ENCODE peak calls at places on chromosomes 7 and 10, in five cellular contexts. S, D, P, C and W are unnamed samples.

GRCh38 chr10:96285331-96285752 is 14.0 kb upstream of the BLNK start:
- DNase-seq in S (peak; percentile 83), D (no peak), P (no peak), C (no peak), W (no peak)

GRCh38 chr10:43905502-43906236 is 257.0 kb upstream of the ZNF32 start:
- DNase-seq in S (no peak), D (no peak), P (peak; percentile 30), C (no peak), W (no peak)

GRCh38 chr7:100865372-100865911 is 1.7 kb upstream of the TRIP6 start:
- DNase-seq in S (peak; percentile 66), D (no peak), P (no peak), C (no peak), W (no peak)

GRCh38 chr7:127885843-127886242 is 145.4 kb downstream of the LRRC4 start:
- DNase-seq in S (no peak), D (no peak), P (peak; percentile 77), C (no peak), W (peak; percentile 24)

GRCh38 chr10:16386855-16387254 is 50.0 kb upstream of the PTER start:
- DNase-seq in S (peak; percentile 84), D (no peak), P (no peak), C (no peak), W (no peak)

GRCh38 chr10:10915215-10915614 is 102.5 kb upstream of the CELF2 start:
- DNase-seq in S (no peak), D (no peak), P (no peak), C (no peak), W (no peak)

GRCh38 chr10:50407077-50407801 is 155.9 kb upstream of the ASAH2 start:
- DNase-seq in S (peak; percentile 60), D (no peak), P (no peak), C (no peak), W (no peak)

GRCh38 chr7:157299613-157300405 is 37.0 kb upstream of the DNAJB6 start:
- DNase-seq in S (no peak), D (peak; percentile 87), P (no peak), C (no peak), W (no peak)

GRCh38 chr10:110753462-110753861 is 109.3 kb downstream of the RBM20 start:
- DNase-seq in S (no peak), D (no peak), P (no peak), C (no peak), W (no peak)

GRCh38 chr7:110373514-110374258 is 717.2 kb upstream of the LRRN3 start:
- DNase-seq in S (no peak), D (no peak), P (peak; percentile 28), C (no peak), W (no peak)

GRCh38 chr7:25303380-25304321 is 75.4 kb upstream of the NPVF start:
- DNase-seq in S (peak; percentile 72), D (no peak), P (no peak), C (no peak), W (no peak)

GRCh38 chr7:154699421-154699820 is 303.5 kb downstream of the PAXIP1 start:
- DNase-seq in S (no peak), D (no peak), P (no peak), C (no peak), W (no peak)

GRCh38 chr10:132115736-132116135 is 50.0 kb downstream of the JAKMIP3 start:
- DNase-seq in S (no peak), D (no peak), P (peak; percentile 26), C (no peak), W (no peak)

GRCh38 chr7:77439572-77439971 is 23.4 kb upstream of the GSAP start:
- DNase-seq in S (no peak), D (peak; percentile 78), P (no peak), C (no peak), W (no peak)

GRCh38 chr10:126803394-126803793 is 101.8 kb upstream of the DOCK1 start:
- DNase-seq in S (no peak), D (no peak), P (no peak), C (no peak), W (no peak)

GRCh38 chr7:100539436-100540006 is 518 bp downstream of the AGFG2 start:
- DNase-seq in S (peak; percentile 39), D (no peak), P (no peak), C (no peak), W (no peak)

GRCh38 chr7:96903906-96904305 is 101.4 kb upstream of the DLX6 start:
- DNase-seq in S (no peak), D (no peak), P (no peak), C (no peak), W (no peak)

GRCh38 chr10:59362184-59362966 is at the start of gene FAM13C:
- DNase-seq in S (peak; percentile 85), D (peak; percentile 22), P (peak; percentile 41), C (peak; percentile 11), W (no peak)

GRCh38 chr10:128624656-128625530 is 498.7 kb upstream of the MKI67 start:
- DNase-seq in S (no peak), D (no peak), P (no peak), C (no peak), W (no peak)

GRCh38 chr7:137001478-137001877 is 133.0 kb downstream of the CHRM2 start:
- DNase-seq in S (no peak), D (no peak), P (no peak), C (no peak), W (no peak)